ENCODE peak calls at places on chromosomes 6 and 20, in five cellular contexts. M, D, X, L and P are unnamed samples.

GRCh38 chr20:36106606-36107005 is 47.9 kb upstream of the EPB41L1 start:
- DNase-seq in M (peak; percentile 38), D (no peak), L (no peak), X (no peak), P (no peak)

GRCh38 chr20:59525500-59526241 is 78.7 kb upstream of the PHACTR3 start:
- DNase-seq in X (peak; percentile 80), D (peak; percentile 84), L (peak; percentile 87), M (peak; percentile 71), P (peak; percentile 58)

GRCh38 chr6:10403385-10404106 is 11.3 kb downstream of the TFAP2A start:
- DNase-seq in M (no peak), D (no peak), X (no peak), L (no peak), P (no peak)

GRCh38 chr20:36105731-36106226 is 48.8 kb upstream of the EPB41L1 start:
- DNase-seq in D (no peak), X (no peak), L (no peak), M (peak; percentile 97), P (no peak)

GRCh38 chr6:52929321-52930164 is 20.0 kb upstream of the GSTA3 start:
- DNase-seq in M (peak; percentile 61), D (no peak), X (peak; percentile 85), L (no peak), P (no peak)

GRCh38 chr6:166697113-166697512 is 70.1 kb upstream of the RPS6KA2 start:
- DNase-seq in X (no peak), L (no peak), M (no peak), D (no peak), P (no peak)

GRCh38 chr6:53986165-53986720 is 125.0 kb upstream of the MLIP start:
- DNase-seq in X (peak; percentile 6), L (peak; percentile 52), M (peak; percentile 45), D (peak; percentile 60), P (peak; percentile 18)

GRCh38 chr20:4728121-4728520 is 6.4 kb downstream of the PRND start:
- DNase-seq in X (no peak), D (no peak), M (no peak), L (no peak), P (no peak)

GRCh38 chr6:11198663-11199603 is 33.5 kb downstream of the NEDD9 start:
- DNase-seq in D (no peak), M (no peak), X (no peak), L (no peak), P (peak; percentile 26)

GRCh38 chr6:168865-169455 is 123.3 kb upstream of the DUSP22 start:
- DNase-seq in X (no peak), D (peak; percentile 49), M (no peak), L (no peak), P (peak; percentile 43)

GRCh38 chr20:23234311-23235078 is 116.1 kb upstream of the NXT1 start:
- DNase-seq in X (no peak), M (no peak), D (no peak), L (no peak), P (no peak)

GRCh38 chr20:36631651-36632050 is 14.3 kb downstream of the SLA2 start:
- DNase-seq in D (no peak), M (no peak), X (no peak), L (no peak), P (no peak)

GRCh38 chr6:131727467-131727866 is 16.6 kb upstream of the CTAGE9 start:
- DNase-seq in D (no peak), X (no peak), L (no peak), M (no peak), P (no peak)

GRCh38 chr20:34231634-34232033 is 9.6 kb upstream of the ASIP start:
- DNase-seq in L (no peak), X (no peak), D (no peak), M (no peak), P (no peak)

GRCh38 chr6:96236471-96236870 is 220.7 kb downstream of the FUT9 start:
- DNase-seq in L (no peak), M (no peak), X (no peak), D (no peak), P (no peak)

GRCh38 chr20:58173930-58174707 is 54.3 kb downstream of the ANKRD60 start:
- DNase-seq in M (no peak), L (no peak), X (peak; percentile 64), D (no peak), P (no peak)

GRCh38 chr20:50371878-50372769 is 138.1 kb upstream of the PTPN1 start:
- DNase-seq in D (no peak), X (no peak), L (no peak), M (no peak), P (no peak)

GRCh38 chr20:4491643-4492042 is 230.1 kb upstream of the PRND start:
- DNase-seq in X (no peak), D (no peak), M (no peak), L (no peak), P (no peak)

GRCh38 chr6:89311853-89312531 is 3.1 kb downstream of the GABRR2 start:
- DNase-seq in X (peak; percentile 51), D (peak; percentile 83), L (peak; percentile 49), M (peak; percentile 55), P (no peak)

GRCh38 chr6:14431375-14432330 is 314.1 kb downstream of the CD83 start:
- DNase-seq in D (no peak), M (no peak), X (no peak), L (no peak), P (no peak)

GRCh38 chr6:11950109-11950508 is 62.0 kb upstream of the HIVEP1 start:
- DNase-seq in M (no peak), X (no peak), D (no peak), L (no peak), P (no peak)

GRCh38 chr6:118187568-118188164 is 280.6 kb downstream of the SLC35F1 start:
- DNase-seq in X (no peak), M (no peak), L (no peak), D (no peak), P (no peak)

GRCh38 chr6:2505624-2506023 is 245.1 kb downstream of the MYLK4 start:
- DNase-seq in D (peak; percentile 39), X (peak; percentile 35), L (peak; percentile 46), M (no peak), P (no peak)

GRCh38 chr6:3442444-3443220 is 14.2 kb downstream of the SLC22A23 start:
- DNase-seq in X (no peak), D (no peak), L (no peak), M (no peak), P (no peak)

GRCh38 chr20:8313073-8313472 is 181.0 kb downstream of the PLCB1 start:
- DNase-seq in M (no peak), L (no peak), D (no peak), X (no peak), P (no peak)

GRCh38 chr6:89475106-89475505 is 42.2 kb downstream of the ANKRD6 start:
- DNase-seq in D (no peak), L (no peak), X (no peak), M (no peak), P (no peak)

GRCh38 chr20:17969884-17970409 is 1.1 kb downstream of the MGME1 start:
- DNase-seq in L (peak; percentile 22), X (no peak), M (peak; percentile 13), D (peak; percentile 23), P (peak; percentile 63)

GRCh38 chr20:12936020-12936419 is 72.8 kb upstream of the SPTLC3 start:
- DNase-seq in L (no peak), D (no peak), X (no peak), M (peak; percentile 44), P (no peak)

DNA sequence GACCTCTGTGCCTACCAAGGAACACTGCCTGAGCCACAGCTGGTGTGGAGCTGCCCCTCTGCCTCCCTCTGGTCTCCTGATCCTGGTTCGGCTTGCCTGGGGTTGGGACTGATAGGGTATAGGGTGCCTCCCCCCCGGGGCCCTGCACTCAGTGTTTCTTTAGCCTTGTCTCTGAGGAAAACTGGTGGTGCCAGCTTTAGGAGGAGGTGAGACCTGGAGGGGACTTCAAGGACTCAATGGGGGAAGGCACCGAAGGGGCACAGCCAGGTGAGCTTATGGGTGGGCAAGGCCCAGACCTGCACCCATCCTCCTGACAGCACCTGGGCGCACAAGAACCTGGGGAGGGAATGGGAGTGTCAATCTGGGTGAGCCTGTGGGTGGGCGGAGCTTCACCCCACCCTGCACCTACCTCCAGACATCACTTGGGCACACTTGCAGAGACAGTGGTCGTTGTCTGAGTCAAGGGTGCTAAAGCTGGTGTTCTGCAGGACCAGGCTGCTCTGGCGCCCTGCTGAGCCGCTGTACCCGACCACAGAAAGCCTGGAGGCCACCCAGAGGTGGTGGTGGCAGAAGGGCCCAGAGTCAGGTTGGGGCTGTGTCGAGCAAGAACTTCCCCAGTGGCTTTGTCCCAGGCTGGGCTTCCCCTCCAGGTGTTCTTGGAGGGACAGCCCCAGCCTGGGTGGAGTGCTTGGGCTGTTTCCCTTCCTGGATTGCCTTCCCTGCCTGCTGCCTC is 40.5 kb downstream of the FAM110A start:
- DNase-seq in L (no peak), X (no peak), M (no peak), D (no peak), P (no peak)
- TF ChIP-seq CTCF in L (no peak), X (no peak), M (no peak), D (no peak), P (no peak)

GRCh38 chr6:153563001-153563400 is 431.9 kb upstream of the RGS17 start:
- DNase-seq in D (no peak), X (peak; percentile 9), M (no peak), L (no peak), P (no peak)

GRCh38 chr6:153564803-153565202 is 433.7 kb upstream of the RGS17 start:
- DNase-seq in M (no peak), X (no peak), L (no peak), D (no peak), P (no peak)

GRCh38 chr6:153568601-153569000 is 437.5 kb upstream of the RGS17 start:
- DNase-seq in X (no peak), M (no peak), D (no peak), L (no peak), P (no peak)
- TF ChIP-seq CTCF in X (no peak), M (no peak), D (no peak), L (no peak), P (no peak)

GRCh38 chr6:107971181-107971580 is 13.2 kb upstream of the SEC63 start:
- DNase-seq in D (no peak), X (no peak), L (no peak), M (no peak), P (no peak)

GRCh38 chr6:107972413-107973096 is 14.5 kb upstream of the SEC63 start:
- DNase-seq in L (no peak), X (peak; percentile 70), M (no peak), D (no peak), P (no peak)

GRCh38 chr6:107970255-107970654 is 12.2 kb upstream of the SEC63 start:
- DNase-seq in M (no peak), X (no peak), D (no peak), L (no peak), P (no peak)

GRCh38 chr6:107965746-107966145 is 7.7 kb upstream of the SEC63 start:
- DNase-seq in L (no peak), D (no peak), M (no peak), X (no peak), P (no peak)

DNA sequence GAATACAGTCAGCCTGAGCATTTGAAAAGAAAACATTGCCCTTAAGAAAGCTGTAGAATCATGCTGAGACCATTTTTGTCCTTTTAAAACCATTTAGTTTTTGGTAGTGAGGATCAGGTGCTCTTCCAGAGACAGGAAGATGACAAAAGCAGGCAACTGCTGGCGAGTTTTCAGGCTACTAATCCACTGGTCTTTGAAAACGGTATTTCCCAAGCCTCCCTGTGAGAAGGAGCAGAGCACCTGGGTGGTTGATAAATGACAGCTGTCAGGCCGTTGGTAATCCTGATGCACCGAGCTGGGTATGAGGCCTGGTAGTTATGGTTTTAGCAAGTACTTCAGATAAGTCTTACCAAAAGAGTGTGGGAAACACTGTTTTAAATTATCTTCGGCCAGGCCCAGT is 10.1 kb upstream of the SEC63 start:
- DNase-seq in X (no peak), M (no peak), L (no peak), D (peak; percentile 52), P (no peak)
- TF ChIP-seq CTCF in X (no peak), M (no peak), L (no peak), D (no peak), P (no peak)

GRCh38 chr20:63934271-63935068 is 21.7 kb downstream of the UCKL1 start:
- DNase-seq in L (peak; percentile 50), X (no peak), M (peak; percentile 6), D (peak; percentile 64), P (no peak)
- TF ChIP-seq CTCF in L (peak; percentile 63), X (peak; percentile 61), M (no peak), D (peak; percentile 64), P (no peak)